ENCODE peak calls at places on chromosomes 12 and 14, in six cellular contexts. V, W, F, P, I and S are unnamed samples.
A peak's percentile ranks its signal among the peaks of the same experiment; 100 is the strongest.

GRCh38 chr14:32382704-32383103 is 53.6 kb downstream of the AKAP6 start:
- DNase-seq in V (no peak), F (no peak), P (no peak), I (no peak), W (no peak), S (no peak)

GRCh38 chr12:122726056-122726558 is 4.5 kb downstream of the HCAR1 start:
- DNase-seq in F (no peak), V (peak; percentile 22), P (no peak), I (no peak), W (no peak), S (no peak)

GRCh38 chr12:84696281-84696680 is 216.3 kb downstream of the SLC6A15 start:
- DNase-seq in P (no peak), W (no peak), V (no peak), I (no peak), F (no peak), S (no peak)

GRCh38 chr14:97603201-97603600 is 806.0 kb downstream of the VRK1 start:
- DNase-seq in W (no peak), P (no peak), I (no peak), V (no peak), F (no peak), S (no peak)

GRCh38 chr12:64240781-64241180 is 18.7 kb upstream of the KICS2 start:
- DNase-seq in F (no peak), V (no peak), I (no peak), W (no peak), P (no peak), S (no peak)

GRCh38 chr14:45085004-45085403 is 1.1 kb downstream of the PRPF39 start:
- DNase-seq in F (no peak), W (no peak), V (no peak), I (peak; percentile 46), P (no peak), S (no peak)

GRCh38 chr14:51539571-51540037 is 112.1 kb upstream of the FRMD6 start:
- DNase-seq in I (peak; percentile 92), W (no peak), F (no peak), P (no peak), V (no peak), S (no peak)

GRCh38 chr12:50734409-50735263 is 29.3 kb upstream of the ATF1 start:
- DNase-seq in P (no peak), W (no peak), V (peak; percentile 6), I (peak; percentile 33), F (no peak), S (peak; percentile 13)

GRCh38 chr12:30153981-30154380 is 370.2 kb upstream of the TMTC1 start:
- DNase-seq in I (no peak), V (no peak), W (no peak), F (no peak), P (no peak), S (no peak)

GRCh38 chr12:54197037-54197909 is 8.5 kb upstream of the SMUG1 start:
- DNase-seq in V (no peak), P (no peak), W (peak; percentile 85), F (no peak), I (peak; percentile 22), S (no peak)

GRCh38 chr12:110933326-110933974 is 13.1 kb upstream of the MYL2 start:
- DNase-seq in F (no peak), W (no peak), I (no peak), P (no peak), V (no peak), S (no peak)

GRCh38 chr14:77965919-77966435 is 166.1 kb downstream of the ADCK1 start:
- DNase-seq in P (peak; percentile 40), F (no peak), I (peak; percentile 8), W (no peak), V (no peak), S (no peak)

GRCh38 chr14:91036741-91037469 is 23.5 kb downstream of the RPS6KA5 start:
- DNase-seq in P (no peak), I (no peak), F (no peak), W (no peak), V (no peak), S (no peak)

GRCh38 chr14:35766700-35767082 is 42.4 kb downstream of the RALGAPA1 start:
- DNase-seq in P (no peak), F (no peak), W (no peak), V (no peak), I (peak; percentile 1), S (no peak)

GRCh38 chr12:33438890-33439586 is 581 bp downstream of the SYT10 start:
- DNase-seq in V (no peak), P (peak; percentile 12), I (no peak), W (no peak), F (peak; percentile 57), S (no peak)

GRCh38 chr12:57088442-57089258 is at the start of gene NAB2:
- DNase-seq in W (peak; percentile 89), F (peak; percentile 98), P (peak; percentile 93), I (peak; percentile 97), V (peak; percentile 85), S (peak; percentile 96)

GRCh38 chr12:109567296-109567695 is 6.0 kb downstream of the MMAB start:
- DNase-seq in F (no peak), W (no peak), I (no peak), P (no peak), V (no peak), S (no peak)

GRCh38 chr14:94671870-94672444 is 59.8 kb downstream of the SERPINA3 start:
- DNase-seq in P (no peak), F (no peak), V (no peak), I (no peak), W (no peak), S (no peak)

GRCh38 chr14:44873536-44873935 is 88.2 kb downstream of the KLHL28 start:
- DNase-seq in W (no peak), F (no peak), P (no peak), I (no peak), V (no peak), S (no peak)

GRCh38 chr12:104944252-104944651 is 13.8 kb downstream of the SLC41A2 start:
- DNase-seq in V (no peak), F (no peak), I (no peak), W (no peak), P (no peak), S (no peak)

GRCh38 chr14:75257241-75257640 is 21.4 kb upstream of the FOS start:
- DNase-seq in I (peak; percentile 37), W (no peak), F (no peak), P (no peak), V (no peak), S (no peak)
- TF ChIP-seq POLR2A in I (no peak), W (no peak), F (no peak), P (no peak), V (no peak), S (no peak)

GRCh38 chr12:113896194-113896593 is 69.9 kb downstream of the RBM19 start:
- DNase-seq in P (no peak), V (no peak), F (no peak), W (no peak), I (no peak), S (no peak)

GRCh38 chr12:113893221-113893620 is 72.9 kb downstream of the RBM19 start:
- DNase-seq in W (no peak), V (no peak), I (no peak), P (no peak), F (no peak), S (no peak)

GRCh38 chr12:113895176-113895575 is 70.9 kb downstream of the RBM19 start:
- DNase-seq in P (no peak), F (no peak), V (no peak), I (no peak), W (no peak), S (no peak)

GRCh38 chr12:113896841-113897240 is 69.3 kb downstream of the RBM19 start:
- DNase-seq in W (no peak), F (no peak), V (no peak), P (no peak), I (no peak), S (no peak)

DNA sequence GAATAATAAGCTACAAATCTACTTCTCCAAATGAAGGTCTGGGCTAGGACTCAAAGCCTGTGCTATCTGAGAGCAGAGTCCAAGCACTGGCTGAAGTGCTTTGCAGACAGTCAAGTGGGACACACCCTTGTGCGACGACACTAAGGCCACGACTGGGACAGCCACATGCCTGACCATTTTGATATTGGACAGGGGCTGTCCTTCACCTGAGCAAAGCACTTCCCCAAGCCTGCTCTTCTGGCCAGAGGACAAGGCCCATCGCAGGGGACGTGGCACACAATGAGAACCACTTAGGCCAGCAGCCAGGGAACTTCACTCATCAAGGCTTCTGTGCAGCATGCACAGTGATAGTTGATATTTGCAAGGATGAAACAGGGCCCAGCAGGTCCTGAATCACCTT is 71.4 kb downstream of the RBM19 start:
- DNase-seq in I (no peak), V (no peak), W (no peak), F (no peak), P (no peak), S (no peak)
- TF ChIP-seq POLR2A in I (no peak), V (no peak), W (no peak), F (no peak), P (no peak), S (no peak)

DNA sequence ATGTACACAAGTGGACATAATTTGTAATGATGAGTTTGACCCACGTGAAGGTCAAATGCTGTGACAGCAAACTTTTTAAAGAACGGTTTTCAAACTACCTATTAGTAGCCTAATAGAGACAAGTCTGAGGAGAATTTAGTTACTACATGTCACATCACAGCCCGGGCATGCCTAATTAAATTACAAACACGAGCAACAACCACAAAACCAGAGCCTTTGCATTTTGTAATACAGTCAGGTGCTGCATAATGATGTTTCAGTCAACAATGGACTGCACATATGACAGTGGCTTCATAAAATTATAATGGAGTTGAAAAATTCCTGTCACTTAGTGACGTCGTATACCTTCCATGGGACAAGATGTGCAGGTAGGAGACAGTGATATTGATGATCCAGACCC is 274.5 kb downstream of the DACT1 start:
- DNase-seq in I (no peak), W (no peak), P (no peak), V (no peak), F (no peak), S (no peak)
- TF ChIP-seq POLR2A in I (no peak), W (no peak), P (no peak), V (no peak), F (no peak), S (no peak)

GRCh38 chr14:23567186-23568020 is at the start of gene AP1G2:
- DNase-seq in I (peak; percentile 28), V (peak; percentile 73), P (peak; percentile 92), F (peak; percentile 94), W (peak; percentile 54), S (peak; percentile 70)
- TF ChIP-seq POLR2A in I (no peak), V (peak; percentile 84), P (peak; percentile 87), F (no peak), W (no peak), S (no peak)

GRCh38 chr14:39182770-39183684 is 8.0 kb downstream of the PNN start:
- DNase-seq in F (no peak), I (no peak), V (no peak), P (no peak), W (no peak), S (no peak)
- TF ChIP-seq POLR2A in F (no peak), I (no peak), V (no peak), P (no peak), W (no peak), S (no peak)

DNA sequence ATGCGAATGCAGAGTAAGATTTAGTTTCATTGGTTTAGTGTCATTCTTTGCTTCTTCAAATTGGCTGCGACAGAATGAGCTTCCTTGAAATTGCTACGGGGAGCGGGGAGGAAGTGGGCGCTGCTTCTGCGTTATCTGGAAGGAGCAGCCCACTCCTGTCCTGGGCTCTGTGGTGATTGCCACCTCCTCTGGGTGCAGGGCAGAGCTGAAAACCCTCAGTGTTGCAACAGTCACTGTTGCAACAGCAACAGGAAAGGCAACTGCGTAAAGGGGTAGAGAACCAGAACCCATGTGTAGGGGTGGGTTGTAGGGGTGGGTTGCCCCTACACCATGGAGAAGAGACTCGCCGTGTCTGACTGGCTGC is 57.7 kb downstream of the MAX start:
- DNase-seq in F (no peak), P (no peak), W (no peak), I (no peak), V (no peak), S (no peak)
- TF ChIP-seq POLR2A in F (no peak), P (no peak), W (no peak), I (no peak), V (no peak), S (no peak)